ENCODE peak calls at places on chromosomes 11 and 22, in five cellular contexts. Q, P, A, B and R are unnamed samples.

GRCh38 chr11:108880510-108880909 is 215.6 kb downstream of the DDX10 start:
- DNase-seq in Q (no peak), P (no peak), A (no peak), B (peak; percentile 95), R (no peak)

GRCh38 chr11:35794850-35795249 is 132.3 kb downstream of the TRIM44 start:
- DNase-seq in Q (no peak), P (no peak), A (peak; percentile 32), B (no peak), R (no peak)

GRCh38 chr11:72782081-72782920 is 11.5 kb downstream of the STARD10 start:
- DNase-seq in Q (peak; percentile 71), P (no peak), A (no peak), B (no peak), R (peak; percentile 88)

GRCh38 chr22:27715078-27715477 is 86.5 kb downstream of the MN1 start:
- DNase-seq in Q (no peak), P (peak; percentile 60), A (no peak), B (no peak), R (no peak)

GRCh38 chr22:45757068-45757467 is 85.4 kb downstream of the ATXN10 start:
- DNase-seq in Q (peak; percentile 92), P (no peak), A (peak; percentile 21), B (no peak), R (peak; percentile 77)

GRCh38 chr22:47126344-47126811 is 363.9 kb downstream of the TBC1D22A start:
- DNase-seq in Q (no peak), P (no peak), A (no peak), B (no peak), R (no peak)

GRCh38 chr11:12017243-12017678 is 8.8 kb upstream of the DKK3 start:
- DNase-seq in Q (no peak), P (no peak), A (peak; percentile 94), B (no peak), R (no peak)

GRCh38 chr11:63829823-63830489 is 9.0 kb upstream of the MARK2 start:
- DNase-seq in Q (peak; percentile 71), P (no peak), A (peak; percentile 51), B (peak; percentile 72), R (peak; percentile 85)

GRCh38 chr22:46754110-46754799 is 8.2 kb upstream of the TBC1D22A start:
- DNase-seq in Q (no peak), P (peak; percentile 90), A (peak; percentile 98), B (peak; percentile 84), R (no peak)

GRCh38 chr22:42462016-42462415 is 29.8 kb upstream of the NFAM1 start:
- DNase-seq in Q (no peak), P (no peak), A (no peak), B (no peak), R (no peak)

GRCh38 chr11:11142359-11142758 is 210.7 kb downstream of the CSNK2A3 start:
- DNase-seq in Q (no peak), P (no peak), A (no peak), B (no peak), R (no peak)

GRCh38 chr11:57761301-57762234 is at the start of gene CTNND1:
- DNase-seq in Q (peak; percentile 98), P (peak; percentile 92), A (peak; percentile 99), B (peak; percentile 99), R (peak; percentile 89)

GRCh38 chr11:108565653-108566052 is 27.9 kb downstream of the EXPH5 start:
- DNase-seq in Q (no peak), P (no peak), A (no peak), B (no peak), R (no peak)

GRCh38 chr11:132942611-132943324 is 589.5 kb downstream of the OPCML start:
- DNase-seq in Q (peak; percentile 59), P (no peak), A (no peak), B (no peak), R (peak; percentile 78)

GRCh38 chr11:123457187-123457770 is 27.2 kb downstream of the GRAMD1B start:
- DNase-seq in Q (no peak), P (peak; percentile 10), A (peak; percentile 83), B (no peak), R (no peak)

GRCh38 chr11:126519653-126520573 is 164.4 kb downstream of the ST3GAL4 start:
- DNase-seq in Q (no peak), P (no peak), A (no peak), B (no peak), R (no peak)

GRCh38 chr11:67416416-67417335 is 1.2 kb downstream of the CARNS1 start:
- DNase-seq in Q (peak; percentile 36), P (no peak), A (peak; percentile 41), B (peak; percentile 92), R (no peak)

GRCh38 chr22:36999463-36999862 is 19.8 kb downstream of the TST start:
- DNase-seq in Q (no peak), P (no peak), A (no peak), B (no peak), R (peak; percentile 71)

GRCh38 chr11:93054881-93055280 is 85.4 kb downstream of the MTNR1B start:
- DNase-seq in Q (no peak), P (no peak), A (peak; percentile 89), B (peak; percentile 71), R (no peak)

GRCh38 chr11:35579557-35580396 is 38.5 kb upstream of the FJX1 start:
- DNase-seq in Q (no peak), P (no peak), A (peak; percentile 95), B (peak; percentile 94), R (no peak)

GRCh38 chr11:25766332-25767015 is 565.5 kb upstream of the ANO3 start:
- DNase-seq in Q (no peak), P (no peak), A (no peak), B (no peak), R (no peak)

GRCh38 chr11:10139081-10139480 is 154.9 kb downstream of the SBF2 start:
- DNase-seq in Q (no peak), P (no peak), A (no peak), B (peak; percentile 43), R (no peak)
- H3K4me3 ChIP-seq in Q (no peak overlapping the region), P (no peak overlapping the region), A (no peak overlapping the region), B (no peak overlapping the region), R (no peak overlapping the region)

GRCh38 chr11:116193321-116194114 is 579.3 kb downstream of the BUD13 start:
- DNase-seq in Q (peak; percentile 88), P (no peak), A (peak; percentile 55), B (peak; percentile 86), R (peak; percentile 85)

GRCh38 chr11:116190861-116191260 is 581.9 kb downstream of the BUD13 start:
- DNase-seq in Q (no peak), P (no peak), A (no peak), B (no peak), R (no peak)

GRCh38 chr11:116190206-116190605 is 582.6 kb downstream of the BUD13 start:
- DNase-seq in Q (no peak), P (no peak), A (no peak), B (no peak), R (no peak)

GRCh38 chr11:116194156-116194904 is 578.5 kb downstream of the BUD13 start:
- DNase-seq in Q (no peak), P (no peak), A (no peak), B (no peak), R (no peak)

GRCh38 chr11:116192509-116193206 is 580.1 kb downstream of the BUD13 start:
- DNase-seq in Q (peak; percentile 40), P (no peak), A (no peak), B (peak; percentile 31), R (peak; percentile 57)
- H3K4me3 ChIP-seq in Q (peak overlapping the region; percentile 45), P (no peak overlapping the region), A (no peak overlapping the region), B (peak overlapping the region; percentile 36), R (peak overlapping the region; percentile 55)

GRCh38 chr22:19106886-19107729 is 15.1 kb downstream of the DGCR2 start:
- DNase-seq in Q (no peak), P (no peak), A (no peak), B (no peak), R (peak; percentile 7)
- H3K4me3 ChIP-seq in Q (no peak overlapping the region), P (no peak overlapping the region), A (no peak overlapping the region), B (no peak overlapping the region), R (no peak overlapping the region)

GRCh38 chr22:17192186-17192585 is 27.0 kb downstream of the ADA2 start:
- DNase-seq in Q (no peak), P (no peak), A (no peak), B (no peak), R (no peak)

GRCh38 chr22:17194213-17194612 is 25.0 kb downstream of the ADA2 start:
- DNase-seq in Q (peak; percentile 36), P (no peak), A (no peak), B (no peak), R (peak; percentile 69)

GRCh38 chr22:17190702-17191101 is 28.5 kb downstream of the ADA2 start:
- DNase-seq in Q (no peak), P (no peak), A (no peak), B (no peak), R (no peak)

GRCh38 chr22:17191163-17191562 is 28.1 kb downstream of the ADA2 start:
- DNase-seq in Q (no peak), P (no peak), A (no peak), B (no peak), R (no peak)
- H3K4me3 ChIP-seq in Q (no peak overlapping the region), P (no peak overlapping the region), A (no peak overlapping the region), B (no peak overlapping the region), R (no peak overlapping the region)